ENCODE peak calls at places on chromosomes 6 and 20, in four cellular contexts. A, G, U and B are unnamed samples.

GRCh38 chr20:53084408-53084997 is 112.3 kb downstream of the TSHZ2 start:
- DNase-seq in A (no peak), G (no peak), U (no peak), B (no peak)

GRCh38 chr6:135182120-135182992 is 1.2 kb downstream of the MYB start:
- DNase-seq in A (no peak), G (peak), U (no peak), B (peak)

GRCh38 chr6:996271-996852 is 303.4 kb upstream of the EXOC2 start:
- DNase-seq in A (no peak), G (no peak), U (no peak), B (no peak)

GRCh38 chr6:14192186-14192788 is 74.7 kb downstream of the CD83 start:
- DNase-seq in A (no peak), G (no peak), U (no peak), B (no peak)

GRCh38 chr20:59087829-59088433 is 45.3 kb upstream of the PRELID3B start:
- DNase-seq in A (peak), G (peak), U (no peak), B (peak)

GRCh38 chr20:61639200-61639599 is 387.1 kb downstream of the CDH4 start:
- DNase-seq in A (no peak), G (no peak), U (no peak), B (no peak)

GRCh38 chr20:53975761-53976160 is 94.6 kb downstream of the BCAS1 start:
- DNase-seq in A (peak), G (no peak), U (no peak), B (no peak)

GRCh38 chr6:41546475-41546865 is 289 bp downstream of the FOXP4 start:
- DNase-seq in A (no peak), G (no peak), U (no peak), B (no peak)

GRCh38 chr6:4319992-4320683 is 184.8 kb upstream of the ECI2 start:
- DNase-seq in A (no peak), G (no peak), U (no peak), B (no peak)

GRCh38 chr6:137799950-137800568 is 67.0 kb upstream of the TNFAIP3 start:
- DNase-seq in A (peak), G (peak), U (no peak), B (no peak)

GRCh38 chr20:38863024-38863851 is 57.7 kb downstream of the PPP1R16B start:
- DNase-seq in A (no peak), G (peak), U (peak), B (no peak)

GRCh38 chr6:108167449-108167903 is 1.7 kb downstream of the NR2E1 start:
- DNase-seq in A (no peak), G (no peak), U (no peak), B (peak)

GRCh38 chr6:37407948-37408347 is 25.1 kb upstream of the CMTR1 start:
- DNase-seq in A (no peak), G (no peak), U (no peak), B (no peak)

GRCh38 chr20:43770342-43770741 is 43.5 kb upstream of the GTSF1L start:
- DNase-seq in A (no peak), G (no peak), U (no peak), B (no peak)

GRCh38 chr20:5602346-5602745 is 147.9 kb upstream of the SHLD1 start:
- DNase-seq in A (no peak), G (no peak), U (no peak), B (no peak)

GRCh38 chr6:81720427-81720826 is 32.1 kb downstream of the TENT5A start:
- DNase-seq in A (no peak), G (no peak), U (no peak), B (no peak)

GRCh38 chr6:134686071-134686470 is 263.8 kb downstream of the ALDH8A1 start:
- DNase-seq in A (no peak), G (no peak), U (no peak), B (no peak)

GRCh38 chr6:29892696-29893095 is 49.6 kb upstream of the HLA-A start:
- DNase-seq in A (no peak), G (no peak), U (no peak), B (no peak)

GRCh38 chr20:61801857-61802442 is 263.7 kb downstream of the TAF4 start:
- DNase-seq in A (no peak), G (no peak), U (no peak), B (no peak)

GRCh38 chr6:47256361-47256760 is 53.3 kb downstream of the TNFRSF21 start:
- DNase-seq in A (no peak), G (no peak), U (no peak), B (no peak)

GRCh38 chr6:4287811-4288244 is 152.5 kb upstream of the ECI2 start:
- DNase-seq in A (no peak), G (no peak), U (no peak), B (no peak)

GRCh38 chr6:92479821-92480220 is 939.5 kb downstream of the EPHA7 start:
- DNase-seq in A (no peak), G (no peak), U (no peak), B (no peak)

GRCh38 chr20:62230276-62230675 is 8.0 kb upstream of the OSBPL2 start:
- DNase-seq in A (no peak), G (no peak), U (no peak), B (no peak)

GRCh38 chr6:150026976-150027805 is 1.9 kb upstream of the RAET1L start:
- DNase-seq in A (no peak), G (no peak), U (no peak), B (no peak)

GRCh38 chr6:163756079-163756478 is 341.6 kb downstream of the QKI start:
- DNase-seq in A (no peak), G (no peak), U (peak), B (no peak)

GRCh38 chr6:87543836-87544735 is 45.7 kb downstream of the RARS2 start:
- DNase-seq in A (no peak), G (no peak), U (no peak), B (no peak)

GRCh38 chr6:109381747-109382575 is at the start of gene CD164:
- DNase-seq in A (peak), G (peak), U (peak), B (peak)

GRCh38 chr6:69584913-69585729 is 211.7 kb downstream of the LMBRD1 start:
- DNase-seq in A (no peak), G (no peak), U (peak), B (no peak)

GRCh38 chr6:117498159-117498558 is 15.7 kb downstream of the DCBLD1 start:
- DNase-seq in A (no peak), G (no peak), U (no peak), B (no peak)

GRCh38 chr6:134436281-134436815 is 118.4 kb upstream of the SGK1 start:
- DNase-seq in A (peak), G (peak), U (peak), B (no peak)

GRCh38 chr20:63641146-63641791 is 12.0 kb downstream of the STMN3 start:
- DNase-seq in A (no peak), G (peak), U (no peak), B (no peak)

GRCh38 chr6:96466149-96466863 is 55.3 kb upstream of the UFL1 start:
- DNase-seq in A (no peak), G (no peak), U (no peak), B (no peak)

GRCh38 chr6:112603726-112604125 is 256.6 kb downstream of the RFPL4B start:
- DNase-seq in A (no peak), G (no peak), U (no peak), B (no peak)

GRCh38 chr6:166417285-166417691 is 34.5 kb upstream of the MPC1 start:
- DNase-seq in A (no peak), G (no peak), U (no peak), B (no peak)

GRCh38 chr20:37363221-37364012 is 17.5 kb downstream of the SRC start:
- DNase-seq in A (no peak), G (no peak), U (no peak), B (peak)

GRCh38 chr20:14576478-14576877 is 239.1 kb upstream of the FLRT3 start:
- DNase-seq in A (no peak), G (no peak), U (no peak), B (no peak)

GRCh38 chr6:155152211-155153076 is 111.4 kb upstream of the CLDN20 start:
- DNase-seq in A (peak), G (peak), U (no peak), B (peak)

DNA sequence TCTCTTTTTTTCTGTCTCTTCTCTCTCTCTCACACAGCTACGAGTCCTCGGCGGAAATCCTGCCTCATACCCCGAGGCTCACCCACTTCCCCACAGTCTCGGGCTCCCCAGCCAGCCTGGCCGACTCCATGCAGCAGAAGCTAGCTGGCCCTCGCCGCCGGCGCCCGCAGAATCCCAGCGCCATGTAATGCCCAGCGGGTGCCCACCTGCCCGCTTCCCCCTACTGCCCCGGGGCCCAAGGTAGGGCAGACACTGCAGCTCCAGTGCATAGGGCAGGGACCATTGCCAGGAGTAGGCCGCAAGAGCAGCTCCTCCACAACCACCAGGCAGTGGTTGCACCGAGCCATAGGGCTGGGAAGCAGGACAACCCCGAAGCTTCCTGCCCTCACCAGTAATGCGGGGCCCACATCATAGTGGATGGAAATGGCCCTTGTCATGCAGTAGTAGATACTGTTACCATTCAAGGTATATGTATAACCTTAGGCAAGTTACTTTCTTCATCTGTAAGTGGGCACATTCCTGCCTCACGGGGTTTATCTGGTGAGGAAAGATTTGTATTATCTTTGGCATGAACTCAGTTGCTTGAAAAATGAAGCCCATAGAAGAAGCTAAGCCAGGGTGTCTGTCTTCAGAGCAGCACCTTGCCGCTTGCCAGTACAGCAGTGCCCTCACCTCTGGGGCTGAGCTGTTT is 36.9 kb upstream of the ID1 start:
- DNase-seq in A (no peak), G (no peak), U (no peak), B (no peak)
- TF ChIP-seq ATF3 in A (no peak), G (no peak), U (no peak), B (no peak)

GRCh38 chr6:125923371-125923877 is 33.1 kb upstream of the HINT3 start:
- DNase-seq in A (no peak), G (no peak), U (no peak), B (no peak)

GRCh38 chr6:125918681-125919566 is 37.6 kb upstream of the HINT3 start:
- DNase-seq in A (peak), G (no peak), U (peak), B (no peak)

GRCh38 chr6:125918230-125918629 is 38.3 kb upstream of the HINT3 start:
- DNase-seq in A (no peak), G (no peak), U (no peak), B (no peak)

GRCh38 chr6:125922322-125922860 is 34.2 kb upstream of the HINT3 start:
- DNase-seq in A (no peak), G (no peak), U (no peak), B (no peak)

GRCh38 chr6:125919618-125920017 is 37.0 kb upstream of the HINT3 start:
- DNase-seq in A (no peak), G (no peak), U (no peak), B (no peak)
- TF ChIP-seq TCF7 in A (no peak), G (no peak), U (no peak), B (no peak)

GRCh38 chr6:110590821-110591351 is 114.5 kb upstream of the SLC22A16 start:
- DNase-seq in A (no peak), G (no peak), U (peak), B (no peak)
- TF ChIP-seq ATF3 in A (no peak), G (no peak), U (no peak), B (no peak)

GRCh38 chr6:118501816-118502568 is 46.1 kb upstream of the PLN start:
- DNase-seq in A (no peak), G (peak), U (no peak), B (no peak)

GRCh38 chr6:118500130-118501015 is 47.7 kb upstream of the PLN start:
- DNase-seq in A (no peak), G (no peak), U (no peak), B (no peak)

GRCh38 chr6:118504611-118505010 is 43.5 kb upstream of the PLN start:
- DNase-seq in A (no peak), G (no peak), U (no peak), B (no peak)

GRCh38 chr6:118505656-118506055 is 42.4 kb upstream of the PLN start:
- DNase-seq in A (no peak), G (no peak), U (no peak), B (no peak)

GRCh38 chr6:118501099-118501498 is 47.0 kb upstream of the PLN start:
- DNase-seq in A (no peak), G (no peak), U (no peak), B (no peak)
- TF ChIP-seq TCF7 in A (no peak), G (no peak), U (no peak), B (no peak)

GRCh38 chr6:168129292-168130167 is 50.5 kb upstream of the FRMD1 start:
- DNase-seq in A (no peak), G (no peak), U (no peak), B (no peak)

GRCh38 chr6:168132531-168133184 is 53.6 kb upstream of the FRMD1 start:
- DNase-seq in A (peak), G (peak), U (no peak), B (peak)

GRCh38 chr6:168131464-168132415 is 52.7 kb upstream of the FRMD1 start:
- DNase-seq in A (no peak), G (no peak), U (no peak), B (peak)

GRCh38 chr6:168130168-168130651 is 51.2 kb upstream of the FRMD1 start:
- DNase-seq in A (no peak), G (no peak), U (no peak), B (no peak)

GRCh38 chr6:168130683-168131371 is 51.8 kb upstream of the FRMD1 start:
- DNase-seq in A (no peak), G (no peak), U (no peak), B (no peak)
- TF ChIP-seq ATF3 in A (no peak), G (no peak), U (no peak), B (no peak)

DNA sequence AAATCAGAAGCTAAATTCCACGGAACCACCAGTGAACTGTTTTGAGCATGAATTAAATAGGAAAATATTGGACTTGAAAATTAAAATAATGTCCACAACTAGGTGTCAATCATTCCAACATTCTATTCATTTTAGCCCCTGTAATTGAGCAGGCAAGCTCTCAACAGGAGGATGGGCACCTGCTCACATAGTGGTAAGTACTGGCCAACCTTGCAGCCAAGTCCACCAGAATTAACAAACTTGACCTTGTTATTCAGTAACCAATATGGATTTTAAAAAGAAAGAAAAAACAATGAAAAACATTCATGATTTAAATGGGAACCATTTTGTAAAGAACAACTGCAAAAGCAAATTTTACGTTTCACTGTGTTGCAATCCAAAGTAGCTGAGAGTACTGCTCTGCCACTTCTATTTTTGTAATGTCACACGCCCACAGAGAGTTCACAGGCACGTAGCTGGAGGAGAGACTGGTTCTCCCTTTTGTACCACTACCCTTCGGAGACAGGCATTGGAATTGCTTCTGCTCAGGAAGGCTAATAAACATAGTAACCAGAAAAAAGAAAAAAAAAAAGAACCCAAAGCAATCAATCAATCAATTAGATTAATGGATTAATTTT is 75.2 kb upstream of the F13A1 start:
- DNase-seq in A (no peak), G (no peak), U (no peak), B (no peak)
- TF ChIP-seq TCF7 in A (no peak), G (no peak), U (no peak), B (no peak)

GRCh38 chr6:72616406-72617015 is 5.4 kb upstream of the KCNQ5 start:
- DNase-seq in A (peak), G (no peak), U (no peak), B (no peak)
- TF ChIP-seq ATF3 in A (no peak), G (no peak), U (no peak), B (no peak)

GRCh38 chr20:57475388-57476072 is 49.4 kb downstream of the CTCFL start:
- DNase-seq in A (no peak), G (no peak), U (no peak), B (peak)

GRCh38 chr20:57476641-57477461 is 48.1 kb downstream of the CTCFL start:
- DNase-seq in A (no peak), G (no peak), U (no peak), B (peak)

GRCh38 chr20:57474191-57474590 is 50.7 kb downstream of the CTCFL start:
- DNase-seq in A (no peak), G (no peak), U (no peak), B (no peak)

GRCh38 chr20:57474816-57475215 is 50.1 kb downstream of the CTCFL start:
- DNase-seq in A (no peak), G (no peak), U (no peak), B (peak)

GRCh38 chr20:57476073-57476526 is 48.8 kb downstream of the CTCFL start:
- DNase-seq in A (no peak), G (no peak), U (peak), B (peak)
- TF ChIP-seq TCF7 in A (no peak), G (no peak), U (no peak), B (no peak)